ENCODE peak calls at places on chromosomes 11 and 22, in four cellular contexts. C, Q, P and U are unnamed samples.

GRCh38 chr22:20940178-20940790 is 23.1 kb downstream of the CRKL start:
- DNase-seq in C (peak), Q (no peak), P (no peak), U (no peak)

GRCh38 chr22:23068832-23069385 is 1.4 kb upstream of the GNAZ start:
- DNase-seq in C (no peak), Q (no peak), P (no peak), U (peak)

GRCh38 chr11:102120006-102120405 is 9.8 kb downstream of the YAP1 start:
- DNase-seq in C (no peak), Q (no peak), P (no peak), U (no peak)

GRCh38 chr11:72951815-72952340 is 137.7 kb downstream of the ATG16L2 start:
- DNase-seq in C (no peak), Q (no peak), P (peak), U (no peak)

GRCh38 chr22:39598017-39598965 is 27.7 kb downstream of the CACNA1I start:
- DNase-seq in C (peak), Q (no peak), P (no peak), U (peak)

GRCh38 chr11:10906521-10906920 is 48.7 kb upstream of the ZBED5 start:
- DNase-seq in C (no peak), Q (no peak), P (no peak), U (no peak)

GRCh38 chr11:104000798-104001197 is 35.6 kb upstream of the DDI1 start:
- DNase-seq in C (no peak), Q (no peak), P (no peak), U (no peak)

GRCh38 chr22:19877626-19878339 is 23.1 kb upstream of the GNB1L start:
- DNase-seq in C (no peak), Q (no peak), P (no peak), U (peak)

GRCh38 chr11:9677951-9678350 is 14.1 kb downstream of the SWAP70 start:
- DNase-seq in C (no peak), Q (no peak), P (no peak), U (no peak)

GRCh38 chr11:61026121-61027031 is 54.9 kb downstream of the CD6 start:
- DNase-seq in C (no peak), Q (no peak), P (no peak), U (no peak)

GRCh38 chr22:45284705-45285305 is at the start of gene UPK3A:
- DNase-seq in C (peak), Q (peak), P (no peak), U (peak)

GRCh38 chr11:134334796-134335571 is 3.2 kb downstream of the GLB1L2 start:
- DNase-seq in C (no peak), Q (no peak), P (no peak), U (no peak)

GRCh38 chr22:26681395-26681821 is 24.0 kb downstream of the MIAT start:
- DNase-seq in C (no peak), Q (no peak), P (no peak), U (peak)

GRCh38 chr22:39997939-39998726 is 3.4 kb downstream of the FAM83F start:
- DNase-seq in C (no peak), Q (peak), P (no peak), U (peak)

GRCh38 chr11:119723243-119723951 is 5.6 kb downstream of the NECTIN1 start:
- DNase-seq in C (no peak), Q (no peak), P (no peak), U (no peak)

GRCh38 chr11:61881397-61881796 is 9.9 kb downstream of the FADS3 start:
- DNase-seq in C (no peak), Q (no peak), P (no peak), U (no peak)

GRCh38 chr22:19289475-19290161 is 1.9 kb downstream of the CLTCL1 start:
- DNase-seq in C (peak), Q (no peak), P (no peak), U (no peak)

GRCh38 chr11:116840224-116840745 is 2.9 kb upstream of the APOA1 start:
- DNase-seq in C (peak), Q (no peak), P (no peak), U (no peak)

GRCh38 chr11:19849107-19849789 is 136.6 kb downstream of the NAV2 start:
- DNase-seq in C (no peak), Q (no peak), P (no peak), U (no peak)

GRCh38 chr11:94749367-94749766 is 18.8 kb upstream of the AMOTL1 start:
- DNase-seq in C (no peak), Q (no peak), P (no peak), U (no peak)

GRCh38 chr11:103659138-103659734 is 377.2 kb upstream of the DDI1 start:
- DNase-seq in C (no peak), Q (peak), P (no peak), U (peak)

GRCh38 chr11:69157156-69157821 is 1.6 kb downstream of the SMIM38 start:
- DNase-seq in C (peak), Q (peak), P (no peak), U (no peak)

GRCh38 chr22:17284917-17285316 is 65.7 kb upstream of the ADA2 start:
- DNase-seq in C (no peak), Q (no peak), P (no peak), U (no peak)

GRCh38 chr11:68200639-68201038 is 12.5 kb downstream of the KMT5B start:
- DNase-seq in C (no peak), Q (no peak), P (no peak), U (no peak)

GRCh38 chr11:116558504-116559252 is 214.1 kb downstream of the BUD13 start:
- DNase-seq in C (no peak), Q (no peak), P (no peak), U (no peak)

GRCh38 chr22:29503811-29504372 is 23.9 kb downstream of the NEFH start:
- DNase-seq in C (no peak), Q (no peak), P (no peak), U (no peak)

GRCh38 chr11:85086511-85087284 is 540.4 kb downstream of the DLG2 start:
- DNase-seq in C (no peak), Q (no peak), P (no peak), U (no peak)

GRCh38 chr22:29456211-29456671 is 17.9 kb downstream of the RFPL1 start:
- DNase-seq in C (no peak), Q (no peak), P (no peak), U (no peak)

GRCh38 chr22:47497666-47498065 is 735.2 kb downstream of the TBC1D22A start:
- DNase-seq in C (no peak), Q (no peak), P (no peak), U (no peak)

GRCh38 chr11:47186076-47186936 is at the start of gene PACSIN3:
- DNase-seq in C (peak), Q (peak), P (no peak), U (peak)

GRCh38 chr11:111633248-111633647 is 31.0 kb downstream of the SIK2 start:
- DNase-seq in C (no peak), Q (no peak), P (no peak), U (no peak)

GRCh38 chr11:111634981-111635705 is 32.9 kb downstream of the SIK2 start:
- DNase-seq in C (no peak), Q (no peak), P (no peak), U (no peak)

GRCh38 chr11:111637885-111638284 is 35.6 kb downstream of the SIK2 start:
- DNase-seq in C (no peak), Q (no peak), P (peak), U (no peak)

GRCh38 chr11:111633756-111634362 is 31.6 kb downstream of the SIK2 start:
- DNase-seq in C (no peak), Q (peak), P (peak), U (no peak)

GRCh38 chr11:111635706-111636045 is 33.4 kb downstream of the SIK2 start:
- DNase-seq in C (no peak), Q (peak), P (no peak), U (no peak)
- TF ChIP-seq USF1 in C (no peak), Q (no peak), P (no peak), U (no peak)

DNA sequence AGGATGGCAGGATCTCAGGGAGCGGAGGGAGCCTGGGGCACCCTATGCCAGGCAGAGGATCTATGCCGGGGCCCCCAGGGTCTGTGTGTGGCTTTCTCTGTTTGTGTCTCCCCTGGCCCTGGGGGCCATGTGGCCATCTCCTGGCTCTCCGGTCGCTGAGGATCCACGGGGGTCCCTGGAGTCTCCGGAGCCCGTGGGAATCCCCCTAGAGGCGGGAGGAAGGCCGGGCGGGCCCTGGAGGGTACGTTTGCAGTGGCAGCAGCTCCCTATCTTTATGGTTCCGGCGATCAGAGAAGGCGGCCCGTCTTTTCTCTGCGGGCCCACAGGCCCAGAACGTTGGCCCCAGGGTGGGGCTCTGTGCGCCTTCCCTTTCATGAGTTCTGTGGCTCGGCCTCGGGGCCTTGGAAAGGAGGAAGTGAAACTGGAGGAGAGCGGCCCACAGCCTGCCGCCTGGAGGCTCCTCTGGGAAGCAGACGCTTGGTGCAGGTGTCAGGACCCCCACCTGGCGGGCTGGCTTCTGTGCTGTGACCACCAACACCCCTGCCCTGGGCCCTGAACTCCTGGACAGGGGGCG is 82.1 kb downstream of the KCNQ1 start:
- DNase-seq in C (peak), Q (no peak), P (no peak), U (peak)
- TF ChIP-seq USF1 in C (no peak), Q (no peak), P (no peak), U (no peak)

DNA sequence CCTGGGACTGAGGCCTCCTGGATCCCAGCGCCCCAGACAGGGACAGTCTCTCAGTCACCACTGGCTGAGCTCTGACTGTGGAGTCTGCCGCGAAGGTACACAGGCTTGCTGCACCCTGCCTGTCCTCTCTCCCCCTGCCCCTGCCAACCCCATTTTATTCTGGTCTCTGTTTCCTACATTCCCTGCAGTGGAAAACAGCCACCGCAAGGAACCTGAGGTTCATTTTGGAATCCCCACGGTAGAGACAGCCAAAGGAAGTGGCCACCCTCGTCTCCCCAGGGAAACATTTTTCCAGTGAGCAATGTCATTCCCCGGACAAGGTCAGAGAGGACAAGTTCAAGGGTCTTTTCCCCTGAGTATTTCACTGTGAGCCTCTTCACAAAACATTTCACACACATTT is 56.6 kb downstream of the FBXO7 start:
- DNase-seq in C (no peak), Q (no peak), P (no peak), U (no peak)
- TF ChIP-seq USF1 in C (no peak), Q (no peak), P (no peak), U (no peak)

GRCh38 chr11:40241524-40242037 is 1217.9 kb downstream of the LRRC4C start:
- DNase-seq in C (no peak), Q (no peak), P (peak), U (no peak)
- TF ChIP-seq USF1 in C (no peak), Q (no peak), P (no peak), U (no peak)

DNA sequence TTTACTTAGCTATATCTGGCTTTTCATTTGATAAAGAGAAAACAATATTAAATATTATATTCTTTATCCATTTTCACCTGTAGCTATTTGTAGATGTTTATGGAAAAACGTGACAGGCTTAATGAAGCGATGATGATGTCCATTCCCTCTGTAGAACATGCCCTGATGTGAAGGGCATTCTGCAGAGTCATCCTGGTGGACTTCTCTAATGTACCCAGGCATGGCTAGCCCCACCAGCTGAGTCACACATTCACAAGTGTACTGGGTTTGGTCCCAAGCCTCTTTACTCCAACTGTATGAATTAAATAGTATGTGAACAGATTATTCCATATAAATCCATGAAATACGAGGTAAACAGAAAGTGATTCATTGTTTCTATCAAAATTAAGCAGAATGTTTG is 139.3 kb downstream of the CADM1 start:
- DNase-seq in C (no peak), Q (no peak), P (no peak), U (no peak)
- TF ChIP-seq USF1 in C (no peak), Q (no peak), P (no peak), U (no peak)

GRCh38 chr22:49670610-49671330 is 156.9 kb downstream of the BRD1 start:
- DNase-seq in C (no peak), Q (peak), P (no peak), U (peak)
- TF ChIP-seq USF1 in C (no peak), Q (no peak), P (no peak), U (no peak)

GRCh38 chr11:123562166-123562565 is 92.3 kb downstream of the SCN3B start:
- DNase-seq in C (no peak), Q (no peak), P (no peak), U (no peak)
- TF ChIP-seq USF1 in C (no peak), Q (no peak), P (no peak), U (no peak)

GRCh38 chr11:118304227-118304808 is at the start of gene CD3E:
- DNase-seq in C (no peak), Q (no peak), P (no peak), U (no peak)
- TF ChIP-seq USF1 in C (no peak), Q (no peak), P (no peak), U (no peak)